ENCODE peak calls at places on chromosomes 6 and 20, in six cellular contexts. L, E, F, Q, C and O are unnamed samples.

GRCh38 chr6:147103641-147104040 is 100.6 kb upstream of the STXBP5 start:
- DNase-seq in L (no peak), E (no peak), F (no peak), Q (no peak), C (no peak), O (no peak)

GRCh38 chr20:19699132-19699971 is 58.7 kb upstream of the RIN2 start:
- DNase-seq in L (no peak), E (no peak), F (peak), Q (no peak), C (peak), O (peak)

GRCh38 chr6:146287691-146288369 is 255.8 kb upstream of the RAB32 start:
- DNase-seq in L (no peak), E (no peak), F (no peak), Q (no peak), C (no peak), O (peak)

GRCh38 chr6:156557269-156557885 is 219.8 kb upstream of the ARID1B start:
- DNase-seq in L (no peak), E (peak), F (peak), Q (peak), C (peak), O (peak)

GRCh38 chr20:54123587-54124180 is 50.1 kb downstream of the CYP24A1 start:
- DNase-seq in L (peak), E (peak), F (peak), Q (no peak), C (peak), O (peak)

GRCh38 chr6:43203029-43203717 is 21.2 kb downstream of the CUL9 start:
- DNase-seq in L (no peak), E (no peak), F (no peak), Q (no peak), C (no peak), O (no peak)

GRCh38 chr20:11372831-11373230 is 544.9 kb upstream of the BTBD3 start:
- DNase-seq in L (no peak), E (no peak), F (no peak), Q (no peak), C (no peak), O (no peak)

GRCh38 chr6:110882824-110883554 is 8.4 kb downstream of the AMD1 start:
- DNase-seq in L (no peak), E (no peak), F (no peak), Q (no peak), C (no peak), O (no peak)

GRCh38 chr6:38572186-38572813 is 67.4 kb downstream of the BTBD9 start:
- DNase-seq in L (no peak), E (no peak), F (no peak), Q (no peak), C (no peak), O (no peak)

GRCh38 chr20:37218976-37219375 is 39.6 kb upstream of the MROH8 start:
- DNase-seq in L (no peak), E (no peak), F (no peak), Q (no peak), C (no peak), O (no peak)

GRCh38 chr20:53226788-53227187 is 254.6 kb downstream of the TSHZ2 start:
- DNase-seq in L (no peak), E (no peak), F (no peak), Q (no peak), C (no peak), O (no peak)

GRCh38 chr20:19211252-19211651 is 1.2 kb upstream of the SLC24A3 start:
- DNase-seq in L (no peak), E (no peak), F (no peak), Q (no peak), C (no peak), O (no peak)

GRCh38 chr6:167056370-167056769 is 57.2 kb downstream of the CEP43 start:
- DNase-seq in L (no peak), E (no peak), F (no peak), Q (no peak), C (no peak), O (no peak)

GRCh38 chr6:90194371-90194841 is 102.2 kb downstream of the BACH2 start:
- DNase-seq in L (no peak), E (peak), F (peak), Q (no peak), C (peak), O (peak)

GRCh38 chr6:27290065-27290849 is 21.8 kb downstream of the POM121L2 start:
- DNase-seq in L (no peak), E (no peak), F (peak), Q (no peak), C (peak), O (peak)

GRCh38 chr20:32902456-32903420 is 44.0 kb downstream of the EFCAB8 start:
- DNase-seq in L (no peak), E (peak), F (peak), Q (peak), C (peak), O (peak)

GRCh38 chr6:145406733-145407256 is 328.5 kb downstream of the EPM2A start:
- DNase-seq in L (no peak), E (no peak), F (no peak), Q (peak), C (no peak), O (no peak)

GRCh38 chr6:150830409-150831165 is 34.9 kb upstream of the MTHFD1L start:
- DNase-seq in L (no peak), E (no peak), F (peak), Q (no peak), C (no peak), O (no peak)

GRCh38 chr6:56652994-56653393 is 10.3 kb upstream of the DST start:
- DNase-seq in L (no peak), E (no peak), F (peak), Q (no peak), C (peak), O (no peak)

GRCh38 chr6:159758031-159759001 is 3.5 kb upstream of the ACAT2 start:
- DNase-seq in L (no peak), E (no peak), F (peak), Q (no peak), C (peak), O (peak)

GRCh38 chr6:11328613-11329247 is 96.3 kb upstream of the NEDD9 start:
- DNase-seq in L (no peak), E (no peak), F (peak), Q (no peak), C (no peak), O (peak)

GRCh38 chr20:51953731-51954340 is 151.5 kb upstream of the SALL4 start:
- DNase-seq in L (no peak), E (no peak), F (no peak), Q (no peak), C (no peak), O (no peak)

GRCh38 chr6:73710948-73711347 is 14.9 kb downstream of the CD109 start:
- DNase-seq in L (no peak), E (no peak), F (no peak), Q (no peak), C (no peak), O (no peak)

GRCh38 chr6:89952696-89953095 is 58.4 kb downstream of the GJA10 start:
- DNase-seq in L (no peak), E (no peak), F (peak), Q (peak), C (peak), O (no peak)

GRCh38 chr6:141463237-141463977 is 669.3 kb upstream of the GJE1 start:
- DNase-seq in L (no peak), E (no peak), F (peak), Q (no peak), C (peak), O (peak)

GRCh38 chr6:146805546-146806325 is 207.0 kb downstream of the ADGB start:
- DNase-seq in L (no peak), E (no peak), F (no peak), Q (no peak), C (no peak), O (no peak)

GRCh38 chr6:150599199-150600002 is at the start of gene PLEKHG1:
- DNase-seq in L (no peak), E (peak), F (no peak), Q (peak), C (peak), O (peak)

GRCh38 chr20:53074811-53075314 is 102.7 kb downstream of the TSHZ2 start:
- DNase-seq in L (no peak), E (no peak), F (no peak), Q (no peak), C (peak), O (no peak)

GRCh38 chr6:17334265-17334664 is 53.1 kb downstream of the RBM24 start:
- DNase-seq in L (no peak), E (no peak), F (peak), Q (no peak), C (peak), O (peak)

GRCh38 chr6:152026291-152026690 is 218.8 kb downstream of the ESR1 start:
- DNase-seq in L (no peak), E (no peak), F (no peak), Q (no peak), C (no peak), O (no peak)

GRCh38 chr6:107741191-107741680 is 82.9 kb downstream of the SCML4 start:
- DNase-seq in L (peak), E (no peak), F (no peak), Q (no peak), C (no peak), O (no peak)
- H3K4me3 ChIP-seq in L (no peak), E (no peak), F (no peak), Q (no peak), C (no peak), O (peak)

GRCh38 chr6:42049116-42049809 is 1.1 kb upstream of the TAF8 start:
- DNase-seq in L (no peak), E (peak), F (no peak), Q (no peak), C (no peak), O (no peak)

GRCh38 chr6:42045538-42046460 is 4.5 kb upstream of the TAF8 start:
- DNase-seq in L (no peak), E (peak), F (peak), Q (peak), C (peak), O (peak)

GRCh38 chr6:42047790-42048405 is 2.4 kb upstream of the TAF8 start:
- DNase-seq in L (no peak), E (no peak), F (no peak), Q (no peak), C (no peak), O (no peak)

GRCh38 chr6:42047220-42047590 is 3.1 kb upstream of the TAF8 start:
- DNase-seq in L (no peak), E (no peak), F (no peak), Q (no peak), C (no peak), O (no peak)

GRCh38 chr6:42046491-42047219 is 3.7 kb upstream of the TAF8 start:
- DNase-seq in L (no peak), E (no peak), F (peak), Q (no peak), C (no peak), O (no peak)
- H3K4me3 ChIP-seq in L (peak), E (no peak), F (no peak), Q (no peak), C (no peak), O (no peak)

GRCh38 chr6:113870917-113871316 is 13.8 kb downstream of the MARCKS start:
- DNase-seq in L (no peak), E (no peak), F (peak), Q (no peak), C (no peak), O (no peak)

GRCh38 chr6:113871975-113872374 is 14.8 kb downstream of the MARCKS start:
- DNase-seq in L (no peak), E (no peak), F (no peak), Q (no peak), C (no peak), O (no peak)

GRCh38 chr6:113875470-113875869 is 18.3 kb downstream of the MARCKS start:
- DNase-seq in L (no peak), E (no peak), F (peak), Q (no peak), C (no peak), O (no peak)

GRCh38 chr6:113876654-113877053 is 19.5 kb downstream of the MARCKS start:
- DNase-seq in L (no peak), E (no peak), F (peak), Q (no peak), C (no peak), O (no peak)

DNA sequence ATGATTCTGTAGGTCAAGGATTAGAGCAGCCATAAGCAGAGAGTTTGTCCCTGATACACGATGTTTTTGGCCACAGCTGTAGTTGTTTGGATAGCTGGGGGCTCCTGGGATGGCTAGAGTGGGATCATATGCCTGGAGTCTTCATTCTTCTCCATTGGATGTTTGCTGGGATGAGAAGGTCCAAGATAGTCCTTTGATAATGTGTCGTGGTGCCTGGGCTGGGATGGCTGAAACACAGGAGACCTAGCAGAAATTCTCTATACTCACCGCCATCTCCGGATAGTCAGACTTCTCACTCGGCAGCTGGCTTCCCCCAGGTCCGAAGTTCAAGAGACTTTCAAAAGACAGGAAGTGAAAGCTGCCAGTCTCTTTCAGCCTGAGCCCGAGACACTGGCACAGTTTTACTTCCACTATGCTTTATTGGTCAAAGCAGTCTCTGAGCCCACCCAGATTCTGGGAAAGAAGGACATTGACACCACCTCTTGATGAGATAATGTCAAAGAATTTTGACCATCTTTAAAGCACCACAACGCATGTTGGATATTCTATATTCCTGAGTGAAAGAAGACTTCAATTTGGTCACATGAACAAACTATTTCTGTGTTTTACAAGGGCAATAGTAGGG is 16.0 kb downstream of the MARCKS start:
- DNase-seq in L (no peak), E (peak), F (no peak), Q (no peak), C (no peak), O (no peak)
- H3K4me3 ChIP-seq in L (no peak), E (no peak), F (no peak), Q (no peak), C (no peak), O (no peak)

GRCh38 chr6:143872211-143872610 is 7.9 kb downstream of the ZC2HC1B start:
- DNase-seq in L (no peak), E (no peak), F (peak), Q (no peak), C (no peak), O (no peak)
- H3K4me3 ChIP-seq in L (no peak), E (no peak), F (no peak), Q (no peak), C (no peak), O (no peak)

GRCh38 chr6:148345176-148345575 is 2.5 kb downstream of the SASH1 start:
- DNase-seq in L (no peak), E (no peak), F (no peak), Q (peak), C (no peak), O (no peak)
- H3K4me3 ChIP-seq in L (no peak), E (no peak), F (no peak), Q (no peak), C (no peak), O (no peak)

GRCh38 chr6:137490961-137491360 is 3.2 kb downstream of the OLIG3 start:
- DNase-seq in L (no peak), E (no peak), F (no peak), Q (no peak), C (no peak), O (no peak)

GRCh38 chr6:137489410-137490371 is 4.5 kb downstream of the OLIG3 start:
- DNase-seq in L (no peak), E (no peak), F (no peak), Q (no peak), C (no peak), O (no peak)

GRCh38 chr6:137488736-137489409 is 5.3 kb downstream of the OLIG3 start:
- DNase-seq in L (no peak), E (no peak), F (no peak), Q (no peak), C (no peak), O (no peak)

GRCh38 chr6:137491478-137491877 is 2.7 kb downstream of the OLIG3 start:
- DNase-seq in L (no peak), E (no peak), F (no peak), Q (no peak), C (no peak), O (no peak)

GRCh38 chr6:137490506-137490905 is 3.7 kb downstream of the OLIG3 start:
- DNase-seq in L (no peak), E (no peak), F (no peak), Q (no peak), C (no peak), O (no peak)
- H3K4me3 ChIP-seq in L (no peak), E (no peak), F (no peak), Q (no peak), C (no peak), O (no peak)